ENCODE peak calls at places on chromosomes 7 and 10, in nine cellular contexts. P is pancreas, K is SW480, T is T-helper 1 cell, E is NCI-H1092, B is fibroblast of pulmonary artery, R is SW 1271, O is RPMI7951, L is GM12878. J is an unnamed sample.

GRCh38 chr10:76736392-76736791 is 901.2 kb downstream of the KCNMA1 start:
- DNase-seq in L (no peak), O (no peak), R (no peak), K (no peak), B (no peak), E (no peak), P (no peak), T (no peak), J (no peak)

GRCh38 chr10:126430512-126430911 is 42.2 kb upstream of the ADAM12 start:
- DNase-seq in P (no peak), K (no peak), L (no peak), O (no peak), E (no peak), T (no peak), R (no peak), B (no peak), J (no peak)

GRCh38 chr7:148290451-148291005 is 300.0 kb upstream of the C7orf33 start:
- DNase-seq in K (no peak), T (no peak), L (no peak), B (no peak), E (no peak), R (no peak), P (no peak), O (no peak), J (no peak)

GRCh38 chr7:29332027-29332806 is 137.6 kb downstream of the CHN2 start:
- DNase-seq in B (no peak), P (no peak), K (no peak), O (no peak), E (peak; percentile 99), T (no peak), R (no peak), L (no peak), J (no peak)

GRCh38 chr10:23702977-23703414 is 264.1 kb downstream of the OTUD1 start:
- DNase-seq in B (peak; percentile 71), P (peak; percentile 64), K (peak; percentile 80), T (no peak), R (no peak), E (peak; percentile 38), L (no peak), O (peak; percentile 63), J (peak; percentile 3)

GRCh38 chr10:50512743-50513416 is 110.9 kb downstream of the SGMS1 start:
- DNase-seq in T (no peak), L (peak; percentile 90), E (no peak), O (no peak), B (no peak), P (no peak), K (no peak), R (no peak), J (peak; percentile 19)

GRCh38 chr10:46098379-46098778 is 52.3 kb upstream of the MSMB start:
- DNase-seq in L (no peak), P (no peak), E (no peak), R (no peak), B (no peak), T (no peak), O (no peak), K (no peak), J (no peak)

GRCh38 chr7:157464971-157465481 is 128.2 kb downstream of the DNAJB6 start:
- DNase-seq in T (no peak), R (no peak), L (no peak), B (no peak), E (no peak), P (peak; percentile 50), K (no peak), O (no peak), J (no peak)

GRCh38 chr10:5466451-5466996 is 32.8 kb downstream of the CALML5 start:
- DNase-seq in K (no peak), R (no peak), O (peak; percentile 90), T (no peak), L (no peak), B (peak; percentile 57), E (peak; percentile 39), P (no peak), J (no peak)

GRCh38 chr7:68544851-68545250 is 1053.4 kb upstream of the AUTS2 start:
- DNase-seq in K (no peak), O (no peak), L (no peak), E (no peak), T (no peak), R (no peak), B (no peak), P (no peak), J (no peak)

GRCh38 chr7:46626261-46627037 is 705.4 kb upstream of the IGFBP3 start:
- DNase-seq in R (no peak), K (no peak), P (no peak), T (no peak), O (no peak), E (peak; percentile 39), B (no peak), L (no peak), J (no peak)